ENCODE peak calls at places on chromosomes 7 and 10, in five cellular contexts. M is MM.1S, U is RWPE1, E is sigmoid colon, V is A549. L is an unnamed sample.

GRCh38 chr7:99124236-99124635 is 19.7 kb downstream of the SMURF1 start:
- DNase-seq in E (no peak), M (no peak), V (no peak), U (no peak), L (no peak)

GRCh38 chr10:78751716-78752115 is 317.1 kb upstream of the ZMIZ1 start:
- DNase-seq in M (no peak), U (no peak), E (no peak), V (no peak), L (no peak)

GRCh38 chr7:64872351-64872750 is 30.7 kb upstream of the ZNF273 start:
- DNase-seq in M (no peak), E (no peak), V (no peak), U (no peak), L (no peak)

GRCh38 chr7:135644154-135644553 is 18.2 kb upstream of the STMP1 start:
- DNase-seq in E (no peak), V (no peak), U (no peak), M (no peak), L (no peak)

GRCh38 chr7:71019703-71020102 is 112.2 kb upstream of the GALNT17 start:
- DNase-seq in M (no peak), V (no peak), E (no peak), U (no peak), L (no peak)

GRCh38 chr10:22690614-22691431 is 23.6 kb downstream of the PIP4K2A start:
- DNase-seq in M (no peak), U (no peak), E (no peak), V (no peak), L (no peak)

GRCh38 chr7:107725138-107725740 is 18.7 kb upstream of the CBLL1 start:
- DNase-seq in U (peak; percentile 76), E (no peak), V (peak; percentile 61), M (peak; percentile 66), L (peak; percentile 44)

GRCh38 chr7:51315393-51316261 is 982 bp downstream of the COBL start:
- DNase-seq in U (peak; percentile 48), M (no peak), E (peak; percentile 69), V (peak; percentile 44), L (peak; percentile 88)

GRCh38 chr7:151168022-151168786 is 710 bp upstream of the GBX1 start:
- DNase-seq in U (no peak), V (peak; percentile 74), M (peak; percentile 52), E (no peak), L (peak; percentile 65)

GRCh38 chr7:88092676-88092999 is 127.2 kb downstream of the SRI start:
- DNase-seq in U (no peak), V (no peak), E (no peak), M (no peak), L (no peak)

GRCh38 chr10:34766256-34766580 is 48.9 kb downstream of the PARD3 start:
- DNase-seq in U (no peak), M (no peak), V (no peak), E (no peak), L (no peak)

GRCh38 chr7:27225005-27225934 is 17.3 kb upstream of the EVX1 start:
- DNase-seq in M (no peak), U (no peak), V (no peak), E (peak; percentile 54), L (peak; percentile 47)

GRCh38 chr10:24249829-24250415 is 41.0 kb downstream of the KIAA1217 start:
- DNase-seq in U (peak; percentile 51), M (no peak), V (no peak), E (no peak), L (no peak)

GRCh38 chr10:82811621-82812020 is 936.6 kb downstream of the NRG3 start:
- DNase-seq in E (no peak), M (peak; percentile 21), V (no peak), U (no peak), L (peak; percentile 36)
- TF ChIP-seq CTCF in E (no peak), M (peak; percentile 60), V (no peak), U (no peak), L (no peak)

DNA sequence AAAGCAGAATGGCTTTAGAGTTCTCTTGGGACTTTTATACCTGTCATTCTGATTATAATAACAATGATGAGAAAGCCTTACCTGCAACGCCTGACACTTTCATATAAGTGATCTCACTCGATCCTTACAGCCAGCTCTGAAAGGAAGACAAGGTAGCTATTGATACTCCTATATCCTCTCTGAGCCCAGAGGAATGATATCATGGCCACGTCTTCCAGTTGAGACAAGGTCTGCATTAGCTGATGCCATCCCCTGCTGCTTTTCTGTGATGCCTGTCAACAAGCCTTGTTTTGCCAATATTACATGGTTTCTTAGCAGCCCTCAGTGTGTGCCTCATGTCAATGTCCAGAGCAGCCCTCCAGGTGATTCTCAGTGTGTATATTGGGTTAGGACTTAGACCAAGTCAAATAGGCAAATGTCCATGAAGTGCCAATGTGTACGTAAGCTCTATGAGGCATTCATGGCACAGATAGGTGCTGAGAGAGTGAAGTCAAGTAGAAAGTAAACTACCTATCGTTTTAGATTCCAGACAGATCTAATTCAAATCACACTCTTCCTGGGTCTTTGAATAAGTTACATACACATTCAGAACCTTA is 405.9 kb downstream of the ADRA2A start:
- DNase-seq in E (no peak), U (no peak), M (no peak), V (no peak), L (no peak)
- TF ChIP-seq CTCF in E (no peak), U (no peak), M (no peak), V (no peak), L (no peak)

GRCh38 chr7:116438274-116438673 is 61.3 kb upstream of the CAV2 start:
- DNase-seq in U (no peak), V (peak; percentile 27), E (no peak), M (no peak), L (no peak)
- TF ChIP-seq CTCF in U (peak; percentile 19), V (peak; percentile 45), E (no peak), M (no peak), L (no peak)

GRCh38 chr7:43353902-43354301 is 229.0 kb upstream of the STK17A start:
- DNase-seq in E (no peak), M (no peak), U (no peak), V (no peak), L (no peak)
- TF ChIP-seq CTCF in E (no peak), M (peak; percentile 12), U (no peak), V (no peak), L (no peak)

GRCh38 chr7:72751378-72751777 is 76.6 kb downstream of the TYW1B start:
- DNase-seq in V (no peak), M (no peak), U (no peak), E (no peak), L (no peak)

GRCh38 chr7:72754312-72754711 is 73.7 kb downstream of the TYW1B start:
- DNase-seq in E (no peak), M (no peak), V (no peak), U (no peak), L (no peak)

GRCh38 chr7:72753781-72754180 is 74.2 kb downstream of the TYW1B start:
- DNase-seq in V (no peak), E (no peak), M (no peak), U (no peak), L (no peak)

DNA sequence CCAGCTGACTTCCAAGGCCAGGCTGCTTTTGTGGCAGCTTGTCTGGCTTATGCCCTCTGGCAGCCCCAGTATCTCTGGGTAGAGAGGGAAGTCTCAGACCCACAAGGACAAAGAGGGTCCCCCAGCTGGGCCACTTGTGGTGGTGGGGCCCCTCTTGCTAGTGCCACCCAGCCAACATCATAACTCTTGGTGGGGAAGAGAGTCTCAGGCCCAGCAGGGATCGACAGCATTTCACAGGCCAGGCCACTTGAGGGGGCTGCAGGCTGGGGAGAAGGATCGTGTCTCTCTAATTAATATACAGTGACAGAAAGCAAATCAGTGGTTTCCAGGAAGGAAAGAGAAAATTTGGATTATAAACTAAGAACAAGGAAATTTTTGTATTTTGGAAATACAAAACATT is 76.0 kb downstream of the TYW1B start:
- DNase-seq in U (no peak), M (no peak), E (no peak), V (no peak), L (no peak)
- TF ChIP-seq CTCF in U (no peak), M (no peak), E (no peak), V (no peak), L (no peak)

GRCh38 chr10:53918755-53919154 is 882.3 kb downstream of the PCDH15 start:
- DNase-seq in M (no peak), U (no peak), V (no peak), E (no peak), L (no peak)
- TF ChIP-seq CTCF in M (no peak), U (no peak), V (no peak), E (no peak), L (no peak)

DNA sequence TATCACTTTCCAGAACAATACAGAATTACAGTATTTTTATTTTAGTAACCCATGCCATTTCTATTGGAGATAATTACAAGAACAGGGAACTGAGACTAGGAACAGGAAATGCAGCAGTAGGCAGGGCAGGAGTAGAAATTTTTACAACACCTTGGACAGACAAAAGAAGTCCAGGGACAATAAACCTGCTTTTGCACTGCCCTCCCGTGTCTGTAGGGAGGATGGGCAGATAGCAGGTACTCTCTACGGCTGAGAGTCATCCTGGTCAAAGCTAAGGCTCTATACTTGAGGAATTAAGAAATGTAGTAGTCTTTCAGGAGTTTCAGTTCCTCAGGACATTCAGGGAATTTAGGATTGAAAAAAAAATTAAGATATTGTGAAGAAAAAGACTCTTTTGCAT is 63.4 kb downstream of the VAX1 start:
- DNase-seq in U (peak; percentile 45), E (no peak), M (no peak), V (no peak), L (no peak)
- TF ChIP-seq CTCF in U (no peak), E (no peak), M (no peak), V (peak; percentile 20), L (no peak)

GRCh38 chr10:107160866-107161265 is 3.6 kb downstream of the SORCS1 start:
- DNase-seq in M (no peak), E (no peak), U (no peak), V (no peak), L (no peak)

GRCh38 chr10:107165007-107165406 is 501 bp upstream of the SORCS1 start:
- DNase-seq in U (no peak), V (no peak), M (no peak), E (no peak), L (no peak)

GRCh38 chr10:107163904-107164861 is at the start of gene SORCS1:
- DNase-seq in E (peak; percentile 78), U (no peak), M (no peak), V (no peak), L (no peak)

GRCh38 chr10:107166378-107166777 is 1.9 kb upstream of the SORCS1 start:
- DNase-seq in V (no peak), M (no peak), U (no peak), E (no peak), L (no peak)

DNA sequence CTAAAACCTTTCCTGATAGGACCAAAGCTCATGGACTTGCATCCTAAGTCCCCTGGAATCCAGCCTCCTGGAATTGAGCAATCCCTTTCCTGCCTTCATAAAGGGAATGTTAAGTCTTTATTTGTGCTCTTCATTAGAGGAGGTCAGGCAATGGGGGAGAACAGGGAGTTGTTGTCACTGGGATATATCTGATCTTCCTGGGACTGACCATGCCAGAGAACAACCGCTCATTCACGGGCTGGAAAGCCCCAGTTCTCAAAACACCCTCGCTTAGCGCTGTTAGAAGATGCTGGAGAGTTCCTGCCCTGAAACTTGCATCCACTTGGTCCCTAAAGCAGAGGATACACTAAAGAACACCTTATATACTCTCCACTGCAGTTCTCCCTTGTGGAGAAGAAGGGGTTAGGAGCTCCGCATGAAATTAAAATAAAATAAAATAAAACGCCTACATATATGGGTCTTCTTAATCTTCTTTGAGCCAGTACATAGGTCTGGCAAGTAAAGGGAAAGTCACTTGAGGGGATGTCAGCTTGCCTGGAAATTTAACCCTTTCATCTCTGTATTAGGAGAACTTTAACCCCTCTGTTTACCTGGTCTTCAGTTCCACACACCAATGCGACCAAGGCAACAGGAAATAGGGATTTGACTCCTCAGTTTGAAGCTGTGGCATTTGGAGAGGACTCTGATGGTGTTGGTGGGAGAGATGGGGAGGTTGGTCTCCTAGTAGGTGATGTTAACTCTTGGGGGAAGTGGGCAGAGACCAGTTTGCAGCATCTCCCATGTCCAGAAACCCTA is 1.2 kb downstream of the SORCS1 start:
- DNase-seq in U (no peak), E (peak; percentile 75), V (no peak), M (no peak), L (no peak)
- TF ChIP-seq CTCF in U (no peak), E (no peak), V (no peak), M (no peak), L (no peak)

GRCh38 chr10:97686301-97686961 is 610 bp downstream of the AVPI1 start:
- DNase-seq in U (no peak), M (peak; percentile 37), V (no peak), E (no peak), L (no peak)
- TF ChIP-seq CTCF in U (no peak), M (peak; percentile 10), V (peak; percentile 15), E (no peak), L (no peak)